ENCODE peak calls at places on chromosomes 1 and 21, in four cellular contexts. One of them, this sample, is unnamed. For H3K4me1, the result is how much of the 10 kb centered on the place peaks cover.

GRCh38 chr1:214739621-214740238 is 136.7 kb downstream of the CENPF start:
- DNase-seq in naive thymus-derived CD4-positive, alpha-beta T cell: no peak
- DNase-seq in testis: no peak
- DNase-seq in lung: no peak
- DNase-seq in this sample: no peak

GRCh38 chr1:115306146-115306545 is 31.9 kb downstream of the NGF start:
- DNase-seq in naive thymus-derived CD4-positive, alpha-beta T cell: no peak
- DNase-seq in testis: no peak
- DNase-seq in lung: no peak
- DNase-seq in this sample: no peak

GRCh38 chr1:245512980-245513578 is 358.3 kb downstream of the KIF26B start:
- DNase-seq in naive thymus-derived CD4-positive, alpha-beta T cell: no peak
- DNase-seq in testis: no peak
- DNase-seq in lung: no peak
- DNase-seq in this sample: peak

GRCh38 chr1:166905930-166906329 is 29.9 kb upstream of the TADA1 start:
- DNase-seq in naive thymus-derived CD4-positive, alpha-beta T cell: no peak
- DNase-seq in testis: no peak
- DNase-seq in lung: no peak
- DNase-seq in this sample: no peak

GRCh38 chr1:143720087-143721023 is 251.4 kb downstream of the FAM72C start:
- DNase-seq in naive thymus-derived CD4-positive, alpha-beta T cell: no peak
- DNase-seq in testis: peak
- DNase-seq in lung: peak
- DNase-seq in this sample: no peak

GRCh38 chr1:55912438-55912837 is 666.9 kb downstream of the PLPP3 start:
- DNase-seq in naive thymus-derived CD4-positive, alpha-beta T cell: no peak
- DNase-seq in testis: no peak
- DNase-seq in lung: no peak
- DNase-seq in this sample: no peak

GRCh38 chr1:247212012-247212411 is 40.2 kb upstream of the ZNF124 start:
- DNase-seq in naive thymus-derived CD4-positive, alpha-beta T cell: no peak
- DNase-seq in testis: no peak
- DNase-seq in lung: no peak
- DNase-seq in this sample: no peak

GRCh38 chr1:110746644-110747259 is 72.0 kb upstream of the KCNA3 start:
- DNase-seq in naive thymus-derived CD4-positive, alpha-beta T cell: peak
- DNase-seq in testis: peak
- DNase-seq in lung: no peak
- DNase-seq in this sample: peak

GRCh38 chr1:171796592-171796991 is 15.1 kb downstream of the METTL13 start:
- DNase-seq in naive thymus-derived CD4-positive, alpha-beta T cell: no peak
- DNase-seq in testis: no peak
- DNase-seq in lung: no peak
- DNase-seq in this sample: no peak

GRCh38 chr1:168295715-168296114 is 15.0 kb downstream of the TBX19 start:
- DNase-seq in naive thymus-derived CD4-positive, alpha-beta T cell: no peak
- DNase-seq in testis: no peak
- DNase-seq in lung: no peak
- DNase-seq in this sample: no peak

GRCh38 chr21:35088235-35088865 is 39.2 kb upstream of the RUNX1 start:
- DNase-seq in naive thymus-derived CD4-positive, alpha-beta T cell: no peak
- DNase-seq in testis: no peak
- DNase-seq in lung: no peak
- DNase-seq in this sample: no peak

GRCh38 chr1:91623020-91623419 is 122.4 kb downstream of the CDC7 start:
- DNase-seq in naive thymus-derived CD4-positive, alpha-beta T cell: no peak
- DNase-seq in testis: no peak
- DNase-seq in lung: no peak
- DNase-seq in this sample: no peak

GRCh38 chr1:24085546-24085945 is 26.4 kb downstream of the MYOM3 start:
- DNase-seq in naive thymus-derived CD4-positive, alpha-beta T cell: no peak
- DNase-seq in testis: no peak
- DNase-seq in lung: no peak
- DNase-seq in this sample: no peak

GRCh38 chr1:19198820-19199219 is 11.2 kb downstream of the UBR4 start:
- DNase-seq in naive thymus-derived CD4-positive, alpha-beta T cell: no peak
- DNase-seq in testis: no peak
- DNase-seq in lung: no peak
- DNase-seq in this sample: no peak

GRCh38 chr1:158124034-158124433 is 56.7 kb upstream of the CD1D start:
- DNase-seq in naive thymus-derived CD4-positive, alpha-beta T cell: no peak
- DNase-seq in testis: no peak
- DNase-seq in lung: no peak
- DNase-seq in this sample: no peak

GRCh38 chr1:33697816-33698215 is 166.1 kb upstream of the HMGB4 start:
- DNase-seq in naive thymus-derived CD4-positive, alpha-beta T cell: no peak
- DNase-seq in testis: no peak
- DNase-seq in lung: peak
- DNase-seq in this sample: no peak

GRCh38 chr21:42760977-42761751 is 107.7 kb downstream of the PDE9A start:
- DNase-seq in naive thymus-derived CD4-positive, alpha-beta T cell: no peak
- DNase-seq in testis: no peak
- DNase-seq in lung: no peak
- DNase-seq in this sample: no peak

GRCh38 chr21:28904961-28905435 is 87.7 kb downstream of the LTN1 start:
- DNase-seq in naive thymus-derived CD4-positive, alpha-beta T cell: no peak
- DNase-seq in testis: no peak
- DNase-seq in lung: no peak
- DNase-seq in this sample: no peak

GRCh38 chr1:111227875-111228747 is 598 bp downstream of the CHI3L2 start:
- DNase-seq in naive thymus-derived CD4-positive, alpha-beta T cell: no peak
- DNase-seq in testis: peak
- DNase-seq in lung: no peak
- DNase-seq in this sample: no peak

GRCh38 chr21:37557261-37557950 is 190.8 kb downstream of the DYRK1A start:
- DNase-seq in naive thymus-derived CD4-positive, alpha-beta T cell: no peak
- DNase-seq in testis: no peak
- DNase-seq in lung: no peak
- DNase-seq in this sample: no peak

GRCh38 chr1:7267493-7267892 is 482.2 kb downstream of the CAMTA1 start:
- DNase-seq in naive thymus-derived CD4-positive, alpha-beta T cell: no peak
- DNase-seq in testis: no peak
- DNase-seq in lung: peak
- DNase-seq in this sample: no peak

GRCh38 chr1:37666241-37666867 is 26.0 kb upstream of the CDCA8 start:
- DNase-seq in naive thymus-derived CD4-positive, alpha-beta T cell: no peak
- DNase-seq in testis: no peak
- DNase-seq in lung: no peak
- DNase-seq in this sample: no peak

GRCh38 chr1:44628962-44629756 is 45.1 kb downstream of the TMEM53 start:
- DNase-seq in naive thymus-derived CD4-positive, alpha-beta T cell: no peak
- DNase-seq in testis: no peak
- DNase-seq in lung: no peak
- DNase-seq in this sample: no peak

GRCh38 chr1:92968138-92969032 is 7.1 kb upstream of the DIPK1A start:
- DNase-seq in naive thymus-derived CD4-positive, alpha-beta T cell: peak
- DNase-seq in testis: no peak
- DNase-seq in lung: no peak
- DNase-seq in this sample: no peak

GRCh38 chr1:63317814-63318156 is 4.6 kb upstream of the FOXD3 start:
- DNase-seq in naive thymus-derived CD4-positive, alpha-beta T cell: no peak
- DNase-seq in testis: no peak
- DNase-seq in lung: no peak
- DNase-seq in this sample: no peak

GRCh38 chr1:23452011-23452411 is 27.5 kb upstream of the TCEA3 start:
- DNase-seq in naive thymus-derived CD4-positive, alpha-beta T cell: peak
- DNase-seq in testis: no peak
- DNase-seq in lung: peak
- DNase-seq in this sample: no peak

GRCh38 chr1:10838541-10838940 is 42.1 kb upstream of the CASZ1 start:
- DNase-seq in naive thymus-derived CD4-positive, alpha-beta T cell: no peak
- DNase-seq in testis: no peak
- DNase-seq in lung: no peak
- DNase-seq in this sample: no peak

GRCh38 chr1:3917761-3918160 is 17.7 kb upstream of the C1orf174 start:
- DNase-seq in naive thymus-derived CD4-positive, alpha-beta T cell: no peak
- DNase-seq in testis: no peak
- DNase-seq in lung: no peak
- DNase-seq in this sample: no peak

GRCh38 chr21:38234395-38235142 is 22.2 kb upstream of the KCNJ15 start:
- DNase-seq in naive thymus-derived CD4-positive, alpha-beta T cell: no peak
- DNase-seq in testis: no peak
- DNase-seq in lung: peak
- DNase-seq in this sample: no peak

GRCh38 chr1:191528275-191528674 is 630.0 kb upstream of the RGS18 start:
- DNase-seq in naive thymus-derived CD4-positive, alpha-beta T cell: no peak
- DNase-seq in testis: no peak
- DNase-seq in lung: no peak
- DNase-seq in this sample: no peak

GRCh38 chr1:30043731-30044408 is 679.5 kb downstream of the MATN1 start:
- DNase-seq in naive thymus-derived CD4-positive, alpha-beta T cell: no peak
- DNase-seq in testis: no peak
- DNase-seq in lung: no peak
- DNase-seq in this sample: no peak

GRCh38 chr21:26554365-26554764 is 18.7 kb downstream of the CYYR1 start:
- DNase-seq in naive thymus-derived CD4-positive, alpha-beta T cell: no peak
- DNase-seq in testis: no peak
- DNase-seq in lung: no peak
- DNase-seq in this sample: no peak

GRCh38 chr1:119680723-119681122 is 31.0 kb upstream of the PHGDH start:
- DNase-seq in naive thymus-derived CD4-positive, alpha-beta T cell: no peak
- DNase-seq in testis: no peak
- DNase-seq in lung: no peak
- DNase-seq in this sample: no peak

GRCh38 chr1:207004931-207005830 is 27.4 kb downstream of the C1orf116 start:
- DNase-seq in naive thymus-derived CD4-positive, alpha-beta T cell: no peak
- DNase-seq in testis: peak
- DNase-seq in lung: peak
- DNase-seq in this sample: peak

GRCh38 chr1:76070538-76070937 is 4.0 kb upstream of the ST6GALNAC3 start:
- DNase-seq in naive thymus-derived CD4-positive, alpha-beta T cell: no peak
- DNase-seq in testis: no peak
- DNase-seq in lung: no peak
- DNase-seq in this sample: no peak

GRCh38 chr1:234604393-234604725 is 5.6 kb downstream of the IRF2BP2 start:
- DNase-seq in naive thymus-derived CD4-positive, alpha-beta T cell: no peak
- DNase-seq in testis: no peak
- DNase-seq in lung: no peak
- DNase-seq in this sample: no peak

GRCh38 chr1:234602334-234603220 is 7.4 kb downstream of the IRF2BP2 start:
- DNase-seq in naive thymus-derived CD4-positive, alpha-beta T cell: peak
- DNase-seq in testis: no peak
- DNase-seq in lung: no peak
- DNase-seq in this sample: peak

GRCh38 chr1:234605493-234605982 is 4.4 kb downstream of the IRF2BP2 start:
- DNase-seq in naive thymus-derived CD4-positive, alpha-beta T cell: no peak
- DNase-seq in testis: no peak
- DNase-seq in lung: no peak
- DNase-seq in this sample: no peak

GRCh38 chr1:234604726-234605492 is 5.1 kb downstream of the IRF2BP2 start:
- DNase-seq in naive thymus-derived CD4-positive, alpha-beta T cell: no peak
- DNase-seq in testis: no peak
- DNase-seq in lung: no peak
- DNase-seq in this sample: peak

GRCh38 chr1:234603221-234604204 is 6.5 kb downstream of the IRF2BP2 start:
- DNase-seq in naive thymus-derived CD4-positive, alpha-beta T cell: no peak
- DNase-seq in testis: no peak
- DNase-seq in lung: no peak
- DNase-seq in this sample: no peak
- H3K4me1 ChIP-seq in naive thymus-derived CD4-positive, alpha-beta T cell: half or more
- H3K4me1 ChIP-seq in testis: half or more
- H3K4me1 ChIP-seq in lung: under half
- H3K4me1 ChIP-seq in this sample: half or more

DNA sequence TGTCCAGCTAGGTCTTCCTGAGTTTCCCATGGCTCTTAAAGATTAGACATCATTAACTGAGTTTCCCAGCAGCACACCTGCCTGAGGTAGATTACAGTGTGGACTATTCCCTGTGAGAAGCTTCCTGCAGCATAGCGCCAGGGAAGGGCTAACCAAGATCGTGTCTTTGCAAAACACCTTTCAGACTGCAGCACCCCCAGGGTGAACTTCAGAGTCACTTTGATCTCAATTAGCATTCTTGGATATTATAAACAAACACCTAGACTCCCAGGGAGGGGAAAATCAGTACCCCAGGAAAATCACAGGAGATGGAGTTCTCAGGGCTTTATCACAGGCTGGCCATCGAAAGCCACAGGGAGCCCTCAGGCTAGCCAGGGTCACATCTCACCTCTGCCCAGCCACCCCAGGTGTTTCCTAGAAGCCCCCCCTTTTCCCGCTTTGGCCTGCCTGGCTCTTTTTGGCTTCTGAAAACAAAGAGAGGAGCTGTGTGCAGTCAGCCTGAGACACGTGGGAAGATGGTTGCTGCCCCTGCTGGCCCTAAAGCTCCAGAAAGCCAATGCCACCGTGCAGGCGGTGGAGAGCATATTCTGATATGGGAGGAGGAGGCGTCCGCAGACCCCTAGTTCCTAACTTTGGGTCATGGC is 18.6 kb upstream of the LBR start:
- DNase-seq in naive thymus-derived CD4-positive, alpha-beta T cell: no peak
- DNase-seq in testis: no peak
- DNase-seq in lung: no peak
- DNase-seq in this sample: no peak
- H3K4me1 ChIP-seq in naive thymus-derived CD4-positive, alpha-beta T cell: under half
- H3K4me1 ChIP-seq in testis: under half
- H3K4me1 ChIP-seq in lung: under half
- H3K4me1 ChIP-seq in this sample: under half

GRCh38 chr1:223455470-223455869 is 62.3 kb downstream of the CCDC185 start:
- DNase-seq in naive thymus-derived CD4-positive, alpha-beta T cell: no peak
- DNase-seq in testis: no peak
- DNase-seq in lung: no peak
- DNase-seq in this sample: no peak
- H3K4me1 ChIP-seq in naive thymus-derived CD4-positive, alpha-beta T cell: under half
- H3K4me1 ChIP-seq in testis: under half
- H3K4me1 ChIP-seq in lung: under half
- H3K4me1 ChIP-seq in this sample: under half

GRCh38 chr1:14943516-14943851 is 210.1 kb upstream of the TMEM51 start:
- DNase-seq in naive thymus-derived CD4-positive, alpha-beta T cell: no peak
- DNase-seq in testis: no peak
- DNase-seq in lung: no peak
- DNase-seq in this sample: no peak

GRCh38 chr1:14940285-14940890 is 213.2 kb upstream of the TMEM51 start:
- DNase-seq in naive thymus-derived CD4-positive, alpha-beta T cell: no peak
- DNase-seq in testis: peak
- DNase-seq in lung: no peak
- DNase-seq in this sample: no peak

GRCh38 chr1:14944471-14944981 is 209.0 kb upstream of the TMEM51 start:
- DNase-seq in naive thymus-derived CD4-positive, alpha-beta T cell: no peak
- DNase-seq in testis: no peak
- DNase-seq in lung: no peak
- DNase-seq in this sample: no peak

GRCh38 chr1:14939527-14940284 is 213.8 kb upstream of the TMEM51 start:
- DNase-seq in naive thymus-derived CD4-positive, alpha-beta T cell: no peak
- DNase-seq in testis: no peak
- DNase-seq in lung: no peak
- DNase-seq in this sample: no peak

DNA sequence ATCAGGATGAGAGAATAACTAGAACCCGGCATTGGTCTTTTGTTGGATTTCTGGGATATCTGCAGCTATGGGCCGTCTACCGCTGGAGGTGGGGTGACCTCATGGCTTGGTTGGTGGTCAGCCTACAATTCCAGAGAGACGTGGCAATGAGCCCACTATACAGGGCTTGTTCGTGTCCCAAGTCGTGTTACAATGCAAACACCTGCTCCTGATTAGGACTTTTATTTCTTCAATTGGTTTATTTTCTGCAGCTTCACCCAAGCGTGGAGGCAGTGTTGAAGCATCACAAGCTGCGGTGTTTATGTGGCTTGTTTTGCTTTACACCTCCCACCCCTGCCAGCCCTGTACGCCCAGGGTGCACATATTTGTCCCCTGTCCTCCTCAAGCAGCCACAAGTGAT is 211.7 kb upstream of the TMEM51 start:
- DNase-seq in naive thymus-derived CD4-positive, alpha-beta T cell: no peak
- DNase-seq in testis: no peak
- DNase-seq in lung: no peak
- DNase-seq in this sample: no peak
- H3K4me1 ChIP-seq in naive thymus-derived CD4-positive, alpha-beta T cell: under half
- H3K4me1 ChIP-seq in testis: under half
- H3K4me1 ChIP-seq in lung: under half
- H3K4me1 ChIP-seq in this sample: under half